ENCODE peak calls at places on chromosomes 7 and 10, in eight cellular contexts. V is naive thymus-derived CD8-positive, alpha-beta T cell; L is NCI-H446 treated with DMSO at 0.1 percent for 48 hours; F is activated CD8-positive, alpha-beta memory T cell treated with anti-CD3 and anti-CD28 coated beads for 24 hours; A is MCF 10A; C is DMS53; Q is HT1080; W is heart left ventricle. B is an unnamed sample.
A peak's percentile ranks its signal among the peaks of the same experiment; 100 is the strongest.

GRCh38 chr10:70551971-70552422 is 50.5 kb downstream of the PRF1 start:
- DNase-seq in V (no peak), L (no peak), F (no peak), A (no peak), C (no peak), Q (no peak), W (peak; percentile 47), B (no peak)

GRCh38 chr7:130332259-130333053 is 12.2 kb upstream of the CPA5 start:
- DNase-seq in V (no peak), L (no peak), F (no peak), A (peak; percentile 50), C (no peak), Q (no peak), W (no peak), B (peak; percentile 28)

GRCh38 chr10:97228130-97228774 is 42.5 kb upstream of the SLIT1 start:
- DNase-seq in V (no peak), L (no peak), F (no peak), A (no peak), C (no peak), Q (no peak), W (no peak), B (no peak)

GRCh38 chr10:93991596-93992284 is 2.0 kb upstream of the PLCE1 start:
- DNase-seq in V (no peak), L (peak; percentile 34), F (no peak), A (peak; percentile 52), C (peak; percentile 30), Q (peak; percentile 90), W (peak; percentile 66), B (no peak)

GRCh38 chr7:70353310-70353947 is 755.2 kb downstream of the AUTS2 start:
- DNase-seq in V (no peak), L (peak; percentile 28), F (no peak), A (no peak), C (no peak), Q (no peak), W (no peak), B (peak; percentile 86)

GRCh38 chr10:36183056-36183455 is 541.0 kb upstream of the FZD8 start:
- DNase-seq in V (no peak), L (no peak), F (no peak), A (no peak), C (no peak), Q (no peak), W (no peak), B (no peak)

GRCh38 chr10:100238429-100238828 is 9.0 kb upstream of the CHUK start:
- DNase-seq in V (no peak), L (no peak), F (no peak), A (no peak), C (no peak), Q (no peak), W (no peak), B (no peak)

GRCh38 chr10:26566525-26567348 is 128.6 kb downstream of the APBB1IP start:
- DNase-seq in V (no peak), L (no peak), F (no peak), A (no peak), C (peak; percentile 14), Q (no peak), W (no peak), B (peak; percentile 48)

GRCh38 chr7:151865070-151865670 is 11.7 kb downstream of the PRKAG2 start:
- DNase-seq in V (no peak), L (no peak), F (no peak), A (no peak), C (no peak), Q (no peak), W (no peak), B (no peak)

GRCh38 chr7:101238226-101239182 is 902 bp upstream of the CLDN15 start:
- DNase-seq in V (no peak), L (no peak), F (no peak), A (no peak), C (no peak), Q (no peak), W (peak; percentile 38), B (no peak)

GRCh38 chr7:41189866-41190265 is 513.0 kb downstream of the INHBA start:
- DNase-seq in V (no peak), L (no peak), F (no peak), A (peak; percentile 96), C (peak; percentile 58), Q (peak; percentile 96), W (no peak), B (no peak)

GRCh38 chr7:123433665-123434064 is 100.7 kb downstream of the IQUB start:
- DNase-seq in V (no peak), L (no peak), F (no peak), A (no peak), C (no peak), Q (no peak), W (no peak), B (peak; percentile 97)

GRCh38 chr10:19728376-19728775 is 87.9 kb upstream of the PLXDC2 start:
- DNase-seq in V (no peak), L (peak; percentile 61), F (no peak), A (no peak), C (no peak), Q (no peak), W (no peak), B (peak; percentile 38)

GRCh38 chr10:72086466-72087391 is 1.6 kb downstream of the SPOCK2 start:
- DNase-seq in V (peak; percentile 65), L (no peak), F (peak; percentile 82), A (no peak), C (no peak), Q (no peak), W (no peak), B (no peak)

GRCh38 chr7:26046878-26047277 is 105.1 kb upstream of the NFE2L3 start:
- DNase-seq in V (no peak), L (no peak), F (no peak), A (no peak), C (no peak), Q (no peak), W (no peak), B (no peak)

GRCh38 chr7:39733881-39734571 is 110.7 kb downstream of the RALA start:
- DNase-seq in V (no peak), L (no peak), F (peak; percentile 59), A (peak; percentile 38), C (peak; percentile 85), Q (peak; percentile 62), W (no peak), B (peak; percentile 63)

GRCh38 chr10:17737021-17737965 is 14.7 kb upstream of the TMEM236 start:
- DNase-seq in V (no peak), L (peak; percentile 90), F (no peak), A (peak; percentile 43), C (peak; percentile 70), Q (peak; percentile 43), W (peak; percentile 65), B (peak; percentile 29)

GRCh38 chr7:139914306-139914747 is 85.3 kb downstream of the TBXAS1 start:
- DNase-seq in V (no peak), L (no peak), F (no peak), A (peak; percentile 48), C (peak; percentile 18), Q (peak; percentile 42), W (no peak), B (no peak)

GRCh38 chr10:48656241-48656921 is 28.3 kb upstream of the WDFY4 start:
- DNase-seq in V (peak; percentile 72), L (peak; percentile 19), F (peak; percentile 96), A (peak; percentile 88), C (peak; percentile 96), Q (peak; percentile 93), W (peak; percentile 93), B (peak; percentile 86)

GRCh38 chr10:121281576-121281975 is 316.7 kb downstream of the FGFR2 start:
- DNase-seq in V (no peak), L (no peak), F (no peak), A (peak; percentile 13), C (no peak), Q (no peak), W (no peak), B (no peak)

GRCh38 chr7:157547102-157547501 is 210.3 kb downstream of the DNAJB6 start:
- DNase-seq in V (no peak), L (no peak), F (no peak), A (no peak), C (no peak), Q (no peak), W (no peak), B (no peak)

GRCh38 chr10:91493313-91493712 is 83.2 kb downstream of the HECTD2 start:
- DNase-seq in V (no peak), L (peak; percentile 3), F (no peak), A (peak; percentile 43), C (peak; percentile 63), Q (peak; percentile 34), W (no peak), B (peak; percentile 10)

GRCh38 chr10:125048101-125048864 is 106.4 kb downstream of the ZRANB1 start:
- DNase-seq in V (peak; percentile 10), L (peak; percentile 1), F (peak; percentile 86), A (peak; percentile 86), C (peak; percentile 89), Q (peak; percentile 87), W (peak; percentile 90), B (peak; percentile 69)

GRCh38 chr7:13007331-13007730 is 319.9 kb downstream of the ARL4A start:
- DNase-seq in V (no peak), L (no peak), F (no peak), A (no peak), C (no peak), Q (no peak), W (no peak), B (no peak)

GRCh38 chr10:86099542-86100334 is 266.9 kb downstream of the GRID1 start:
- DNase-seq in V (no peak), L (no peak), F (no peak), A (no peak), C (no peak), Q (no peak), W (no peak), B (no peak)